ENCODE peak calls at places on chromosomes 13 and 19, in eight cellular contexts. Y, C, N, M, D, E, G and L are unnamed samples.

GRCh38 chr19:46861691-46862503 is 1.1 kb downstream of the ARHGAP35 start:
- DNase-seq in N (no peak), C (no peak), G (no peak), M (peak), D (peak), Y (no peak), E (no peak), L (peak)

GRCh38 chr13:46166947-46167610 is 14.9 kb downstream of the LCP1 start:
- DNase-seq in G (no peak), N (no peak), E (no peak), D (no peak), M (no peak), C (no peak), Y (no peak), L (no peak)

GRCh38 chr19:18861235-18861634 is 29.5 kb downstream of the UPF1 start:
- DNase-seq in C (no peak), M (no peak), G (no peak), E (no peak), Y (no peak), D (no peak), N (no peak), L (no peak)

GRCh38 chr19:33438987-33439781 is 65.7 kb downstream of the CEBPG start:
- DNase-seq in M (no peak), N (no peak), D (peak), E (no peak), G (no peak), C (no peak), Y (no peak), L (no peak)

GRCh38 chr13:51590966-51591627 is 6.8 kb downstream of the WDFY2 start:
- DNase-seq in M (peak), E (peak), C (peak), D (no peak), N (no peak), G (peak), Y (peak), L (no peak)

GRCh38 chr19:33125929-33126388 is 6.0 kb upstream of the WDR88 start:
- DNase-seq in E (peak), G (peak), Y (peak), C (peak), M (peak), N (peak), D (peak), L (no peak)

GRCh38 chr19:39093761-39094160 is 9.6 kb downstream of the ACP7 start:
- DNase-seq in E (no peak), N (no peak), G (no peak), M (no peak), D (no peak), Y (peak), C (no peak), L (no peak)

GRCh38 chr19:38977445-38978314 is 2.1 kb upstream of the FBXO17 start:
- DNase-seq in Y (peak), G (no peak), D (no peak), N (no peak), E (no peak), M (no peak), C (no peak), L (no peak)

GRCh38 chr19:41889896-41890295 is 6.9 kb downstream of the ARHGEF1 start:
- DNase-seq in G (no peak), E (no peak), Y (no peak), M (no peak), N (no peak), D (no peak), C (no peak), L (no peak)

GRCh38 chr19:1851581-1852293 is 3.5 kb upstream of the REXO1 start:
- DNase-seq in Y (no peak), C (no peak), G (no peak), N (no peak), D (no peak), M (no peak), E (no peak), L (no peak)

GRCh38 chr13:37598572-37598971 is at the start of gene POSTN:
- DNase-seq in E (no peak), C (no peak), M (no peak), Y (peak), G (no peak), N (no peak), D (no peak), L (no peak)

GRCh38 chr19:3055741-3056453 is 6.4 kb downstream of the TLE5 start:
- DNase-seq in N (peak), M (peak), E (no peak), Y (no peak), G (no peak), D (no peak), C (peak), L (peak)

GRCh38 chr19:12952488-12953455 is 4.3 kb downstream of the GADD45GIP1 start:
- DNase-seq in G (no peak), M (no peak), E (no peak), N (no peak), C (no peak), Y (peak), D (no peak), L (no peak)

GRCh38 chr13:33509642-33510229 is 224.2 kb upstream of the STARD13 start:
- DNase-seq in G (no peak), Y (no peak), E (peak), C (peak), D (peak), M (peak), N (no peak), L (peak)

GRCh38 chr19:33796164-33797100 is at the start of gene KCTD15:
- DNase-seq in N (peak), E (no peak), G (no peak), M (peak), Y (peak), D (no peak), C (no peak), L (no peak)

GRCh38 chr19:14090509-14091085 is at the start of gene SAMD1:
- DNase-seq in N (peak), E (peak), M (peak), Y (peak), C (peak), G (peak), D (peak), L (peak)

GRCh38 chr19:14091086-14091884 is 734 bp upstream of the SAMD1 start:
- DNase-seq in D (no peak), E (peak), Y (peak), C (peak), G (peak), N (peak), M (peak), L (peak)

GRCh38 chr19:14088634-14089411 is 1.7 kb downstream of the SAMD1 start:
- DNase-seq in N (no peak), G (no peak), C (no peak), Y (no peak), M (no peak), E (no peak), D (no peak), L (peak)

GRCh38 chr19:14089662-14090508 is 666 bp downstream of the SAMD1 start:
- DNase-seq in G (no peak), M (peak), C (no peak), Y (peak), E (peak), D (no peak), N (peak), L (no peak)

DNA sequence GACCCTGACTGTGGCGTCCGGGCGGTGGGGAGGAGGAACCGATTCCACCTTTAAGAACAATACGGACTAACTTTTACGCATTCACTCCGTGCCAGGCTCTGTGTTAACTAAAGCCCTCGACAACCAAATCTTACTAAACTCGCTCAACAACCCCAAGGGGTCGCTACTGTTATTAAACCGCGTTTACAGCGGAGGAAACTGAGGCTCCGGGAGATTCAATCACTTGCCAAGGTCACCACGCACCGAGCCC is 1.2 kb downstream of the SAMD1 start:
- DNase-seq in Y (no peak), M (no peak), D (no peak), N (no peak), G (no peak), E (peak), C (no peak), L (no peak)
- TF ChIP-seq CTCF in Y (peak), M (no peak), D (no peak), N (no peak), G (no peak), E (no peak), C (no peak), L (no peak)

DNA sequence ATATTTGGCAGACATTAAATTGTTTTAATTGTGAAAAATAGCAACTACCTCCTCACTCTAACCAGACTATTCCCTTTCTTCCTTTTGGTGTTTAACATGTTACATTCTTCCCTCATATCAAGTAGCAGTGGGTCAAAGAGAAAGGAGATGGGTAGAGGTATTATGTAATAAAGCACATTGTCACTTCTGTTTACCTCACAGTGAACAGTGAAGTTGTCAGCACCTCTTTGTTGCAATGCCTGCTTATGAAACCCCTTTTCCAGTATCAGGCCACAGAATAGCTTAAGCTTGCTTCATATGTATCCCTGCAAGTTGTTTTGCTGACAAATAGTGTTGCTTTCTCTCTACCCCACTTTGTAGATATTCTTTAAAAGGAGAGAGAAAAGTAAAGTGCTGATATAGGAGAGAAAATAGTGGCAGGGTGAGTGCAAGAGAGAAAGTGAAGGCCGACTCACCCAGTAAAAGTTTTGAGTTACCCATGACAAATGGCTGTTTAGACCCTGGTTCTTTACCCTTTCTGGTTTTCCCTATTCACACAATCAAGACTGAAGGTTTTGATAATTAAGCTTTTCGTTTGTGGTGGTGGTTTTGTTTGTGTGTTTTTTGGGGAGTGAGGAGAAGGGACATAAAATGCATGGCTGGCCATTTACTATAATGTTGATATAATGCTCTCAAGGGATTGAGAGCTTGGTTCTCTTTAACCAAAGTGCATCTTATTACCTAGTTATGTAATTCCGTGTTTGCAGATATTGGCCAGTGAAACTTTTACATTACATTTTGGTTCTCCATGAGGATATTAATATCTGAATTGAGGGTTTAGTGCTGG is 3.7 kb downstream of the ITM2B start:
- DNase-seq in N (no peak), M (no peak), E (no peak), G (no peak), Y (no peak), D (no peak), C (no peak), L (no peak)
- H3K4me3 ChIP-seq in N (no peak), M (no peak), E (peak), G (no peak), Y (no peak), D (peak), C (peak), L (no peak)

GRCh38 chr13:77329133-77330008 is 2.5 kb upstream of the MYCBP2 start:
- DNase-seq in M (peak), C (peak), D (peak), Y (peak), N (peak), G (peak), E (peak), L (peak)
- TF ChIP-seq POLR2A in M (peak), C (no peak), D (no peak), Y (no peak), N (no peak), G (peak), E (peak), L (no peak)

DNA sequence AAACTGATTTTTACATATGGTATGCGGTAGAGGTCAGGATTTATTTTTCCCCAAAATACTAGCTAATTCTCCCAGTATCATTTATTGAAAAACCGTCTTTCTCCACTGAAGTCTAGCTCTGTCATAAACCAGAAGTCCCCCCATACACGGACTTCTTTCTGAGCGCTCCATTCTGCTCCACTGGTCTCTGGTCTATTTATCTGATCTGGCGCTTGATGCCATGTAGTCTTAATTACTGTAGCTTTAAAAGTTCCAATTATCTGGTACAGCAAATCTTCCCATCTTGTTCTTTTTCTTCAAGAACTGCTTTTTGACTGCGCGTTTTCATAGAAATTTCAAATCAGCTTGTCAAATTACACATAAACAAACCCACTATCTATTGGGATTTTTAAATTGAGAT is 13.7 kb downstream of the DCUN1D2 start:
- DNase-seq in M (no peak), C (no peak), Y (no peak), D (no peak), G (no peak), E (no peak), N (no peak), L (no peak)
- TF ChIP-seq CTCF in M (no peak), C (no peak), Y (no peak), D (no peak), G (no peak), E (no peak), N (no peak), L (no peak)

GRCh38 chr13:26117620-26118019 is 65.8 kb upstream of the SHISA2 start:
- DNase-seq in M (no peak), D (no peak), Y (no peak), C (no peak), N (no peak), G (no peak), E (no peak), L (no peak)
- H3K4me3 ChIP-seq in M (no peak), D (no peak), Y (no peak), C (no peak), N (no peak), G (no peak), E (no peak), L (no peak)

GRCh38 chr19:45076851-45077730 is 813 bp upstream of the ZNF296 start:
- DNase-seq in M (no peak), G (no peak), D (no peak), C (no peak), Y (no peak), N (peak), E (no peak), L (no peak)

GRCh38 chr19:45074744-45075143 is 1.5 kb downstream of the ZNF296 start:
- DNase-seq in G (no peak), Y (no peak), M (no peak), N (no peak), E (no peak), C (no peak), D (no peak), L (no peak)

GRCh38 chr19:45076029-45076850 is at the start of gene ZNF296:
- DNase-seq in D (peak), N (peak), M (peak), Y (no peak), E (peak), G (peak), C (peak), L (peak)

GRCh38 chr19:45078390-45079062 is 534 bp upstream of the GEMIN7 start:
- DNase-seq in D (no peak), N (no peak), G (no peak), C (no peak), E (no peak), M (no peak), Y (no peak), L (no peak)

DNA sequence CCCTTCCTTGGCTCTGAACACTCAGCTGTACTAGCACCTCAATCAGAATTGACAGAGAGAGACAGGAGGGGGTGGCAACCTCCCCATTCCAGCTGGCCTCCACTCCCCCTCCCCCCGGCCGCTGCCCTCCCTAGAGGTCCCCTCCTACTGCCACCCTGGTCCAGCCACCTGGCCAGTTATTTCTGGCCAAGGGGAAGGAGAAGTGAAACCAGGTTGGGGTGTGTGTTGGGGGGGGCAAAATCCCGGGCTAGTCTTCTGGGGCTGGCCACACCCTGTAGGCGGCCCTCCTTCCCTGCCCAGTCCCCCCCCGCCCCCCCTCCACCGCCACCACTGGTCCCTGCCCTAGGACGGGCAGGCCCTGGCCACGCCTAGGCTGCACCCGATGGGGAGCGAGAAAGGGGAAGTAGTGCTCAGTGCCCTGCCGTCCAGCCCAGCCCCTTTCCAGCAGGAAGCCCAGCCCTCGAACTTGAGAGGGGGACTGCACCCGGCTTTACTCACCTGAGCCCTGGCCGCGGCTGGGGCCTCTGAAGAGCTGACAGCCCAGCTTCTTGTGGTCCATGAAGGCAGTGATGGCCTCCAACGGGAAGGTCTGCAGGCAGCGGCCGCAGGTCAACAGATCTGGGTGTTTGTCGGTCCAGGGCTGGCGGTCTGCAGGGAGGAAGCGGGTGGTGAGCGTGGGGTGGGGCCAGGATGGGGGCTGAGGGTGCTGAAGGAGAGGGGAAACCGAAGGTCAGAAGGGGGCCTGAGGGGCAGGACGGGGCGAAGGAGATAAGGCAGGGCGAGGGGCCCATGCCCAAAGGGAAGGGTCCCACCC is 856 bp downstream of the ZNF296 start:
- DNase-seq in Y (no peak), M (peak), D (peak), C (peak), E (peak), N (peak), G (peak), L (peak)
- TF ChIP-seq POLR2A in Y (no peak), M (no peak), D (no peak), C (no peak), E (no peak), N (no peak), G (no peak), L (no peak)